ENCODE peak calls at places on chromosomes 3 and 15, in eight cellular contexts. One of them, this sample, is unnamed. For H3K27me3, the result is how much of the 10 kb centered on the place peaks cover.

GRCh38 chr3:48403533-48404439 is 26.1 kb downstream of the PLXNB1 start:
- DNase-seq in PC-9: no peak
- DNase-seq in gastrocnemius medialis: peak
- DNase-seq in heart right ventricle: no peak
- DNase-seq in cardiac muscle cell: no peak
- DNase-seq in pancreas: peak
- DNase-seq in transverse colon: no peak
- DNase-seq in upper lobe of right lung: no peak
- DNase-seq in this sample: peak

GRCh38 chr15:41633609-41634008 is 26.6 kb upstream of the MGA start:
- DNase-seq in PC-9: no peak
- DNase-seq in gastrocnemius medialis: no peak
- DNase-seq in heart right ventricle: no peak
- DNase-seq in cardiac muscle cell: no peak
- DNase-seq in pancreas: no peak
- DNase-seq in transverse colon: no peak
- DNase-seq in upper lobe of right lung: no peak
- DNase-seq in this sample: no peak

GRCh38 chr3:33791477-33792166 is 6.8 kb upstream of the PDCD6IP start:
- DNase-seq in PC-9: peak
- DNase-seq in gastrocnemius medialis: no peak
- DNase-seq in heart right ventricle: no peak
- DNase-seq in cardiac muscle cell: no peak
- DNase-seq in pancreas: no peak
- DNase-seq in transverse colon: peak
- DNase-seq in upper lobe of right lung: no peak
- DNase-seq in this sample: peak

GRCh38 chr3:51921081-51921578 is 18.0 kb upstream of the IQCF1 start:
- DNase-seq in PC-9: no peak
- DNase-seq in gastrocnemius medialis: no peak
- DNase-seq in heart right ventricle: no peak
- DNase-seq in cardiac muscle cell: no peak
- DNase-seq in pancreas: no peak
- DNase-seq in transverse colon: no peak
- DNase-seq in upper lobe of right lung: no peak
- DNase-seq in this sample: no peak

GRCh38 chr3:42846682-42847522 is 28.8 kb downstream of the CYP8B1 start:
- DNase-seq in PC-9: no peak
- DNase-seq in gastrocnemius medialis: no peak
- DNase-seq in heart right ventricle: no peak
- DNase-seq in cardiac muscle cell: no peak
- DNase-seq in pancreas: no peak
- DNase-seq in transverse colon: peak
- DNase-seq in upper lobe of right lung: no peak
- DNase-seq in this sample: peak

GRCh38 chr15:80251505-80252280 is at the start of gene CTXND1:
- DNase-seq in PC-9: no peak
- DNase-seq in gastrocnemius medialis: no peak
- DNase-seq in heart right ventricle: no peak
- DNase-seq in cardiac muscle cell: no peak
- DNase-seq in pancreas: peak
- DNase-seq in transverse colon: no peak
- DNase-seq in upper lobe of right lung: peak
- DNase-seq in this sample: no peak

GRCh38 chr3:195768831-195769303 is 42.9 kb downstream of the MUC4 start:
- DNase-seq in PC-9: peak
- DNase-seq in gastrocnemius medialis: no peak
- DNase-seq in heart right ventricle: no peak
- DNase-seq in cardiac muscle cell: no peak
- DNase-seq in pancreas: no peak
- DNase-seq in transverse colon: no peak
- DNase-seq in upper lobe of right lung: peak
- DNase-seq in this sample: no peak

GRCh38 chr15:35455201-35455600 is 90.8 kb downstream of the DPH6 start:
- DNase-seq in PC-9: no peak
- DNase-seq in gastrocnemius medialis: no peak
- DNase-seq in heart right ventricle: no peak
- DNase-seq in cardiac muscle cell: peak
- DNase-seq in pancreas: no peak
- DNase-seq in transverse colon: no peak
- DNase-seq in upper lobe of right lung: no peak
- DNase-seq in this sample: no peak

GRCh38 chr3:195897853-195898415 is 10.4 kb downstream of the TNK2 start:
- DNase-seq in PC-9: peak
- DNase-seq in gastrocnemius medialis: no peak
- DNase-seq in heart right ventricle: no peak
- DNase-seq in cardiac muscle cell: no peak
- DNase-seq in pancreas: peak
- DNase-seq in transverse colon: no peak
- DNase-seq in upper lobe of right lung: no peak
- DNase-seq in this sample: no peak

GRCh38 chr3:53215816-53216215 is 40.0 kb downstream of the TKT start:
- DNase-seq in PC-9: no peak
- DNase-seq in gastrocnemius medialis: no peak
- DNase-seq in heart right ventricle: no peak
- DNase-seq in cardiac muscle cell: no peak
- DNase-seq in pancreas: no peak
- DNase-seq in transverse colon: no peak
- DNase-seq in upper lobe of right lung: no peak
- DNase-seq in this sample: no peak

GRCh38 chr3:40593351-40593750 is 68.6 kb downstream of the ZNF621 start:
- DNase-seq in PC-9: no peak
- DNase-seq in gastrocnemius medialis: no peak
- DNase-seq in heart right ventricle: no peak
- DNase-seq in cardiac muscle cell: peak
- DNase-seq in pancreas: no peak
- DNase-seq in transverse colon: no peak
- DNase-seq in upper lobe of right lung: no peak
- DNase-seq in this sample: no peak

GRCh38 chr15:52351206-52351907 is 55.8 kb upstream of the MYO5C start:
- DNase-seq in PC-9: no peak
- DNase-seq in gastrocnemius medialis: no peak
- DNase-seq in heart right ventricle: no peak
- DNase-seq in cardiac muscle cell: peak
- DNase-seq in pancreas: no peak
- DNase-seq in transverse colon: no peak
- DNase-seq in upper lobe of right lung: no peak
- DNase-seq in this sample: peak

GRCh38 chr15:26691249-26691648 is 81.6 kb downstream of the GABRB3 start:
- DNase-seq in PC-9: no peak
- DNase-seq in gastrocnemius medialis: no peak
- DNase-seq in heart right ventricle: no peak
- DNase-seq in cardiac muscle cell: no peak
- DNase-seq in pancreas: no peak
- DNase-seq in transverse colon: no peak
- DNase-seq in upper lobe of right lung: no peak
- DNase-seq in this sample: no peak

GRCh38 chr3:67534594-67534993 is 119.8 kb downstream of the SUCLG2 start:
- DNase-seq in PC-9: no peak
- DNase-seq in gastrocnemius medialis: no peak
- DNase-seq in heart right ventricle: no peak
- DNase-seq in cardiac muscle cell: no peak
- DNase-seq in pancreas: no peak
- DNase-seq in transverse colon: no peak
- DNase-seq in upper lobe of right lung: no peak
- DNase-seq in this sample: no peak

GRCh38 chr3:67529915-67530314 is 124.5 kb downstream of the SUCLG2 start:
- DNase-seq in PC-9: no peak
- DNase-seq in gastrocnemius medialis: no peak
- DNase-seq in heart right ventricle: no peak
- DNase-seq in cardiac muscle cell: peak
- DNase-seq in pancreas: no peak
- DNase-seq in transverse colon: no peak
- DNase-seq in upper lobe of right lung: no peak
- DNase-seq in this sample: no peak

GRCh38 chr3:67529337-67529736 is 125.1 kb downstream of the SUCLG2 start:
- DNase-seq in PC-9: no peak
- DNase-seq in gastrocnemius medialis: no peak
- DNase-seq in heart right ventricle: no peak
- DNase-seq in cardiac muscle cell: peak
- DNase-seq in pancreas: no peak
- DNase-seq in transverse colon: no peak
- DNase-seq in upper lobe of right lung: no peak
- DNase-seq in this sample: no peak

GRCh38 chr3:67526246-67526645 is 128.2 kb downstream of the SUCLG2 start:
- DNase-seq in PC-9: no peak
- DNase-seq in gastrocnemius medialis: no peak
- DNase-seq in heart right ventricle: no peak
- DNase-seq in cardiac muscle cell: peak
- DNase-seq in pancreas: no peak
- DNase-seq in transverse colon: no peak
- DNase-seq in upper lobe of right lung: no peak
- DNase-seq in this sample: no peak

DNA sequence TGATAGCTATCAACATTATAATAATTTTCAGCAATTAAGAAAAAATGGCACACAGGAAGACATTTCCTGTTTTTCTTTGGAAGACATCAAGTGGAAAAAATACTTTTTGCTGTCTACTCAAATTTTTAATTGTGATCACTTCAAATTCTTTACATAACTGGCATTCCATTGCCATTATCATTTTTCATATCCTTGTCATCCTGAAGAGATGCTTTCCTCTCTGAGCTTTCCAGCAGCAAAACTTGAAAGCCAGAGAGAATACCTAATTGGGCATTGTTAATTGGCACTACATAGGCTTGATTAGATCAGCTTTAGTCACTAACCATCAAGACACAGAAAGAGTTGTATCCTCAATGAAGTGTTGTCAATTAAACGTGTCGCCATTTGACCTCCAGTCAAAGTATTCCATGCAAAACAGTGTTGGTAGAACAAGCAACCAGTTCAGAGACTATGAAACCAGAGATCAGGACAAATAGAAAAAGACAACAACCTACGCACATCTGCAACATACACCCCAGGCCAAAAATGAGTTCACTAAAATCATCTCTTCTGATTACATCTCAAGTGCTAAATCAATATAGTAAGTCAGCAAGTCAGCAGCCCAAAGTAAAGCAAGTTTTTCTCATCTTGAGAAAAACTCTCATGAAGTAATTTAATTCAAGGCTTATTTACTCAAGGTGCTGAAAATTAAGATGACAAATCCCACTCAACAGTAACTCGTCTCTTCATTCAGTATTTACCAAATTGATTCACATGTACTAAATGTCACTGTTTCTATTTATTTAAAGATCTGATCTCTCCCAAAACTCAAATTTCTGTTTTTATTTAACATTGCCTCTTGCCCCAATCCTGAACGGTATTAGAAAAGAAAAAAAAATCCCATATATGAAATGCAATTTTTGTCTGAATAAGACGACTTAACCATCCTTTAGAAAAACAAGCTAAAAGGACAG is 123.0 kb downstream of the SUCLG2 start:
- DNase-seq in PC-9: no peak
- DNase-seq in gastrocnemius medialis: no peak
- DNase-seq in heart right ventricle: no peak
- DNase-seq in cardiac muscle cell: no peak
- DNase-seq in pancreas: no peak
- DNase-seq in transverse colon: no peak
- DNase-seq in upper lobe of right lung: no peak
- DNase-seq in this sample: no peak
- H3K27me3 ChIP-seq in PC-9: under half
- H3K27me3 ChIP-seq in gastrocnemius medialis: under half
- H3K27me3 ChIP-seq in heart right ventricle: under half
- H3K27me3 ChIP-seq in cardiac muscle cell: under half
- H3K27me3 ChIP-seq in pancreas: under half
- H3K27me3 ChIP-seq in transverse colon: under half
- H3K27me3 ChIP-seq in upper lobe of right lung: under half
- H3K27me3 ChIP-seq in this sample: under half

DNA sequence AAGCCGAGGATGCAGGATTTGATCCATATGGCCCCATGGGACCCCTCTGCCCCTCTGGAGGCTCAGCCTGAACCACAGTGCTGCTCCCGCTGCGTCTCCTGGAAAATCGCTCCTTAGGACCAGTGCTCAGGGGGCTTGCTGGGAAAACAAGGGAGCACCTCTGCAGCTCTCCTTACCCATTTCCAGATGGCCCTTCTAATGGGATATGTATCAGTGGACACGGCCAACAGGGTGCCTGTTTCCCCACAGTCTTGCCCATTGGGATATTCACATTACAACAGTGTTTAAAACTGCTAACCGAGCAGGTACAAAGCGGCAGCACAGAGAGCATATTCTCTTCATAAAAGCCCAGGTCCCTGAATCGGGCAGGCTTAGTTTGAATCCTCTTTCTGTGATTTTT is 27.1 kb downstream of the TMEM44 start:
- DNase-seq in PC-9: no peak
- DNase-seq in gastrocnemius medialis: no peak
- DNase-seq in heart right ventricle: no peak
- DNase-seq in cardiac muscle cell: no peak
- DNase-seq in pancreas: no peak
- DNase-seq in transverse colon: no peak
- DNase-seq in upper lobe of right lung: no peak
- DNase-seq in this sample: no peak
- H3K27ac ChIP-seq in PC-9: no peak
- H3K27ac ChIP-seq in gastrocnemius medialis: no peak
- H3K27ac ChIP-seq in heart right ventricle: no peak
- H3K27ac ChIP-seq in cardiac muscle cell: no peak
- H3K27ac ChIP-seq in pancreas: no peak
- H3K27ac ChIP-seq in transverse colon: no peak
- H3K27ac ChIP-seq in upper lobe of right lung: no peak
- H3K27ac ChIP-seq in this sample: no peak

DNA sequence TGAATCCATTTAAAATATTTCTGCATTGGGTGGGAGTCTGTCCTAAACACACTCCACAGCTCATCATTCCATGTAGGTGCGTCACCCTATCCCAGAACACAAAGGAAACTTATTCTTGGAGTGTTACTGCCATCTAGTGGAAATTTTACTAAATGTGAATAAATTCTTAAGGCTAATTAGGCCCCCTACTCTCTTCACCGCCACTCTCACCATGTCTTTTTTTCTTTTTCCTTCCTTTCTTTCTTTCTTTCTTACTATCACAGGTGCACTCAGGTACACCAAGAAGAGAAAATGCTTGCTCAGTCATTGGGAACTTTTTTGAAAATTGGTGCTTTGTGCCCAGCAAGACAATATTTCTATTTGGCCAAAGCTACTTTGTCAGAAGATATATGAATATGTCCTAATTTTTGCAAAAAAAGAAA is 26.4 kb upstream of the ATP8B4 start:
- DNase-seq in PC-9: peak
- DNase-seq in gastrocnemius medialis: no peak
- DNase-seq in heart right ventricle: no peak
- DNase-seq in cardiac muscle cell: peak
- DNase-seq in pancreas: no peak
- DNase-seq in transverse colon: no peak
- DNase-seq in upper lobe of right lung: no peak
- DNase-seq in this sample: no peak
- TF ChIP-seq CTCF in PC-9: peak
- TF ChIP-seq CTCF in gastrocnemius medialis: peak
- TF ChIP-seq CTCF in heart right ventricle: peak
- TF ChIP-seq CTCF in cardiac muscle cell: peak
- TF ChIP-seq CTCF in pancreas: peak
- TF ChIP-seq CTCF in transverse colon: peak
- TF ChIP-seq CTCF in upper lobe of right lung: peak
- TF ChIP-seq CTCF in this sample: peak

DNA sequence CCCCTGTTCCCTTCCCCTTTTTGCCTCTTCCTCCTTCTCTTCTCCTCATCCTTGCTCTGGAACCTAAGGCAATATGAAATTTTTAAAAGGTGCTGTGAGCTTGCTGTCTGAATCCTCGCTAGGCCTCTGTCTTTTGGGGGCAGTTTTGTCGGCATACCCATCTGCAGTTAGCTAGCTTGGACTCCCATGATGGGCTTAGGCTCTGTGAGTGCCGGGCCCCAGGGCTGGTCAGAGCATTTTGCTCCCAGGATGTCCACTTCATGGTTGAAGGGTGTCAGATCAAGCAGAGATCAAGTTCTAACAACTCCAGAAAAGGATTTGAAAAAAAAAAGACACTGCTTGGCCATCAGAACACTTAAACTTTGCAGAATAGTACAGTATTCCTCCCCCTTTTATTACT is 18.6 kb downstream of the ZIC1 start:
- DNase-seq in PC-9: no peak
- DNase-seq in gastrocnemius medialis: no peak
- DNase-seq in heart right ventricle: no peak
- DNase-seq in cardiac muscle cell: no peak
- DNase-seq in pancreas: no peak
- DNase-seq in transverse colon: no peak
- DNase-seq in upper lobe of right lung: no peak
- DNase-seq in this sample: no peak
- H3K27me3 ChIP-seq in PC-9: under half
- H3K27me3 ChIP-seq in gastrocnemius medialis: under half
- H3K27me3 ChIP-seq in heart right ventricle: under half
- H3K27me3 ChIP-seq in cardiac muscle cell: half or more
- H3K27me3 ChIP-seq in pancreas: under half
- H3K27me3 ChIP-seq in transverse colon: half or more
- H3K27me3 ChIP-seq in upper lobe of right lung: half or more
- H3K27me3 ChIP-seq in this sample: under half

This sample was measured in lower lobe of right lung.